ENCODE peak calls at places on chromosomes 6 and 20, in eight cellular contexts. One of them, this sample, is unnamed.

GRCh38 chr20:63215101-63216040 is 560 bp downstream of the YTHDF1 start:
- DNase-seq in endothelial cell: peak; percentile 68
- DNase-seq in dorsolateral prefrontal cortex: no peak
- DNase-seq in psoas muscle: no peak
- DNase-seq in CD4-positive, alpha-beta T cell: no peak
- DNase-seq in astrocyte: peak; percentile 37
- DNase-seq in pancreas: no peak
- DNase-seq in CD8-positive, alpha-beta T cell: no peak
- DNase-seq in this sample: peak; percentile 72

GRCh38 chr6:26538572-26538902 is 371 bp downstream of the HMGN4 start:
- DNase-seq in CD8-positive, alpha-beta T cell: no peak
- DNase-seq in CD4-positive, alpha-beta T cell: no peak
- DNase-seq in dorsolateral prefrontal cortex: no peak
- DNase-seq in psoas muscle: no peak
- DNase-seq in pancreas: no peak
- DNase-seq in astrocyte: no peak
- DNase-seq in endothelial cell: no peak
- DNase-seq in this sample: no peak

GRCh38 chr6:11668455-11668854 is 110.1 kb downstream of the ADTRP start:
- DNase-seq in dorsolateral prefrontal cortex: no peak
- DNase-seq in psoas muscle: no peak
- DNase-seq in endothelial cell: no peak
- DNase-seq in CD8-positive, alpha-beta T cell: no peak
- DNase-seq in CD4-positive, alpha-beta T cell: no peak
- DNase-seq in pancreas: no peak
- DNase-seq in astrocyte: no peak
- DNase-seq in this sample: no peak

GRCh38 chr6:93105017-93105416 is 314.3 kb downstream of the EPHA7 start:
- DNase-seq in CD4-positive, alpha-beta T cell: no peak
- DNase-seq in pancreas: no peak
- DNase-seq in CD8-positive, alpha-beta T cell: no peak
- DNase-seq in astrocyte: peak; percentile 63
- DNase-seq in dorsolateral prefrontal cortex: no peak
- DNase-seq in endothelial cell: no peak
- DNase-seq in psoas muscle: no peak
- DNase-seq in this sample: no peak

GRCh38 chr6:16760536-16761468 is at the start of gene ATXN1:
- DNase-seq in CD4-positive, alpha-beta T cell: peak; percentile 35
- DNase-seq in astrocyte: no peak
- DNase-seq in endothelial cell: peak; percentile 62
- DNase-seq in CD8-positive, alpha-beta T cell: peak; percentile 20
- DNase-seq in psoas muscle: peak; percentile 63
- DNase-seq in pancreas: peak; percentile 75
- DNase-seq in dorsolateral prefrontal cortex: no peak
- DNase-seq in this sample: peak; percentile 63

GRCh38 chr6:26159417-26160273 is 72.4 kb downstream of the HFE start:
- DNase-seq in astrocyte: peak; percentile 44
- DNase-seq in CD4-positive, alpha-beta T cell: no peak
- DNase-seq in CD8-positive, alpha-beta T cell: no peak
- DNase-seq in psoas muscle: no peak
- DNase-seq in pancreas: no peak
- DNase-seq in endothelial cell: no peak
- DNase-seq in dorsolateral prefrontal cortex: no peak
- DNase-seq in this sample: no peak

GRCh38 chr6:91437295-91437694 is 850.4 kb upstream of the MAP3K7 start:
- DNase-seq in pancreas: no peak
- DNase-seq in astrocyte: no peak
- DNase-seq in endothelial cell: no peak
- DNase-seq in psoas muscle: no peak
- DNase-seq in CD8-positive, alpha-beta T cell: no peak
- DNase-seq in dorsolateral prefrontal cortex: no peak
- DNase-seq in CD4-positive, alpha-beta T cell: no peak
- DNase-seq in this sample: no peak

GRCh38 chr6:73742433-73742832 is 46.4 kb downstream of the CD109 start:
- DNase-seq in psoas muscle: no peak
- DNase-seq in endothelial cell: no peak
- DNase-seq in dorsolateral prefrontal cortex: no peak
- DNase-seq in CD4-positive, alpha-beta T cell: no peak
- DNase-seq in CD8-positive, alpha-beta T cell: no peak
- DNase-seq in astrocyte: no peak
- DNase-seq in pancreas: no peak
- DNase-seq in this sample: no peak

GRCh38 chr6:37389857-37390256 is 36.1 kb downstream of the RNF8 start:
- DNase-seq in dorsolateral prefrontal cortex: no peak
- DNase-seq in endothelial cell: no peak
- DNase-seq in psoas muscle: no peak
- DNase-seq in astrocyte: no peak
- DNase-seq in CD8-positive, alpha-beta T cell: no peak
- DNase-seq in pancreas: no peak
- DNase-seq in CD4-positive, alpha-beta T cell: no peak
- DNase-seq in this sample: no peak

GRCh38 chr6:6131492-6132109 is 124.9 kb upstream of the NRN1 start:
- DNase-seq in astrocyte: no peak
- DNase-seq in CD4-positive, alpha-beta T cell: no peak
- DNase-seq in pancreas: no peak
- DNase-seq in dorsolateral prefrontal cortex: no peak
- DNase-seq in endothelial cell: peak; percentile 23
- DNase-seq in psoas muscle: no peak
- DNase-seq in CD8-positive, alpha-beta T cell: no peak
- DNase-seq in this sample: no peak
- TF ChIP-seq CTCF in astrocyte: peak; percentile 3
- TF ChIP-seq CTCF in CD4-positive, alpha-beta T cell: peak; percentile 36
- TF ChIP-seq CTCF in pancreas: peak; percentile 16
- TF ChIP-seq CTCF in dorsolateral prefrontal cortex: peak; percentile 27
- TF ChIP-seq CTCF in endothelial cell: peak; percentile 71
- TF ChIP-seq CTCF in psoas muscle: no peak
- TF ChIP-seq CTCF in CD8-positive, alpha-beta T cell: peak; percentile 18
- TF ChIP-seq CTCF in this sample: no peak

GRCh38 chr20:58837717-58838116 is 13.0 kb downstream of the GNAS-AS1 start:
- DNase-seq in CD8-positive, alpha-beta T cell: no peak
- DNase-seq in astrocyte: no peak
- DNase-seq in CD4-positive, alpha-beta T cell: no peak
- DNase-seq in endothelial cell: no peak
- DNase-seq in dorsolateral prefrontal cortex: no peak
- DNase-seq in pancreas: no peak
- DNase-seq in psoas muscle: no peak
- DNase-seq in this sample: no peak
- TF ChIP-seq CTCF in CD8-positive, alpha-beta T cell: no peak
- TF ChIP-seq CTCF in astrocyte: no peak
- TF ChIP-seq CTCF in CD4-positive, alpha-beta T cell: no peak
- TF ChIP-seq CTCF in endothelial cell: no peak
- TF ChIP-seq CTCF in dorsolateral prefrontal cortex: no peak
- TF ChIP-seq CTCF in pancreas: no peak
- TF ChIP-seq CTCF in psoas muscle: no peak
- TF ChIP-seq CTCF in this sample: no peak

DNA sequence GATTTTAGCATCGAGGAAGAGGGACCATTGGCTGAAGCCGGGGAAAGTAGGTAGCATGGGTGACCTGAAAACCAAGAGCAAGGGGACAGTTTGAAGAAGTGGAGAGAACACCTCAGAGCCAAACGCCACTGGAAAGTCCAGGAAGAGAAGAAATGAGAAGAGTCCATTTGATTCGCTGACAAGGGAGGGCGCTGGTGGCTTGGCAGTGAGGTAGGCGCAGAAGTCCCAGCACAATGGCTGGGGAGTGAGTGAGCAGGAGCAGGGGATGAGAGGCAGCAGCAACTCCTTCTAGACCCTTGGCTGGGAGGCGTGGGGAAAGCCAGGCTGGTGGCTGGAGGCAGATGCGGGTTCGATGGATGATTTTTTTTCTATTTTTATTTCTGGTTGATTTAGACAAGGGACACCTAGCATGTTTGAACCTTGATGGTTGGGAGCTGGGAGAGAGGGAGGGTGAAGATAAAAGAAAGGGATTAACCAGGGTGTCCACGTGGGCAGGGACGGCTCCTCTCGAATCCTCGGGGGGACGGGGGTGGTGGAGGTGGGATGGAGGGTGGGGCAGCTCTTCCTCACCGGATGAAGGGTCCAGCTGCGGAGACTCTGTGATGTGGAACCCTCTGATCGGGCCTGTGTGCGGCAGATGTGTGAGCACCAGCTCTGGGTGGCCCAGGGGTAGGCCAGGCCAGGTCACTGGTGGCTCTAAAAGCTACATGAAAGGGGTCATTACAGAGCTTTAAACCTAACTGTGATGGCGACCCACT is 164.2 kb downstream of the NFATC2 start:
- DNase-seq in pancreas: no peak
- DNase-seq in CD8-positive, alpha-beta T cell: no peak
- DNase-seq in dorsolateral prefrontal cortex: no peak
- DNase-seq in psoas muscle: no peak
- DNase-seq in CD4-positive, alpha-beta T cell: no peak
- DNase-seq in astrocyte: no peak
- DNase-seq in endothelial cell: peak; percentile 41
- DNase-seq in this sample: peak; percentile 23
- TF ChIP-seq CTCF in pancreas: no peak
- TF ChIP-seq CTCF in CD8-positive, alpha-beta T cell: no peak
- TF ChIP-seq CTCF in dorsolateral prefrontal cortex: no peak
- TF ChIP-seq CTCF in psoas muscle: no peak
- TF ChIP-seq CTCF in CD4-positive, alpha-beta T cell: no peak
- TF ChIP-seq CTCF in astrocyte: no peak
- TF ChIP-seq CTCF in endothelial cell: no peak
- TF ChIP-seq CTCF in this sample: peak; percentile 43

GRCh38 chr20:50152394-50153152 is 950 bp downstream of the PEDS1 start:
- DNase-seq in CD4-positive, alpha-beta T cell: no peak
- DNase-seq in astrocyte: no peak
- DNase-seq in dorsolateral prefrontal cortex: no peak
- DNase-seq in pancreas: no peak
- DNase-seq in CD8-positive, alpha-beta T cell: no peak
- DNase-seq in psoas muscle: no peak
- DNase-seq in endothelial cell: no peak
- DNase-seq in this sample: peak; percentile 71

GRCh38 chr20:50153153-50153499 is 397 bp downstream of the PEDS1 start:
- DNase-seq in dorsolateral prefrontal cortex: no peak
- DNase-seq in CD8-positive, alpha-beta T cell: no peak
- DNase-seq in endothelial cell: no peak
- DNase-seq in CD4-positive, alpha-beta T cell: no peak
- DNase-seq in psoas muscle: no peak
- DNase-seq in astrocyte: no peak
- DNase-seq in pancreas: peak; percentile 51
- DNase-seq in this sample: no peak

GRCh38 chr20:50149481-50150254 is 3.9 kb downstream of the PEDS1 start:
- DNase-seq in endothelial cell: no peak
- DNase-seq in psoas muscle: peak; percentile 63
- DNase-seq in astrocyte: no peak
- DNase-seq in CD4-positive, alpha-beta T cell: no peak
- DNase-seq in CD8-positive, alpha-beta T cell: no peak
- DNase-seq in pancreas: peak; percentile 65
- DNase-seq in dorsolateral prefrontal cortex: no peak
- DNase-seq in this sample: no peak

GRCh38 chr20:50151034-50151743 is 2.3 kb downstream of the PEDS1 start:
- DNase-seq in pancreas: peak; percentile 60
- DNase-seq in dorsolateral prefrontal cortex: no peak
- DNase-seq in astrocyte: no peak
- DNase-seq in endothelial cell: no peak
- DNase-seq in CD4-positive, alpha-beta T cell: no peak
- DNase-seq in psoas muscle: no peak
- DNase-seq in CD8-positive, alpha-beta T cell: no peak
- DNase-seq in this sample: peak; percentile 71

GRCh38 chr20:50153500-50154377 is at the start of gene PEDS1:
- DNase-seq in CD4-positive, alpha-beta T cell: peak; percentile 73
- DNase-seq in astrocyte: peak; percentile 80
- DNase-seq in psoas muscle: peak; percentile 93
- DNase-seq in dorsolateral prefrontal cortex: peak; percentile 88
- DNase-seq in CD8-positive, alpha-beta T cell: peak; percentile 55
- DNase-seq in endothelial cell: peak; percentile 89
- DNase-seq in pancreas: peak; percentile 86
- DNase-seq in this sample: peak; percentile 92
- TF ChIP-seq CTCF in CD4-positive, alpha-beta T cell: no peak
- TF ChIP-seq CTCF in astrocyte: no peak
- TF ChIP-seq CTCF in psoas muscle: peak; percentile 21
- TF ChIP-seq CTCF in dorsolateral prefrontal cortex: no peak
- TF ChIP-seq CTCF in CD8-positive, alpha-beta T cell: no peak
- TF ChIP-seq CTCF in endothelial cell: no peak
- TF ChIP-seq CTCF in pancreas: no peak
- TF ChIP-seq CTCF in this sample: no peak

DNA sequence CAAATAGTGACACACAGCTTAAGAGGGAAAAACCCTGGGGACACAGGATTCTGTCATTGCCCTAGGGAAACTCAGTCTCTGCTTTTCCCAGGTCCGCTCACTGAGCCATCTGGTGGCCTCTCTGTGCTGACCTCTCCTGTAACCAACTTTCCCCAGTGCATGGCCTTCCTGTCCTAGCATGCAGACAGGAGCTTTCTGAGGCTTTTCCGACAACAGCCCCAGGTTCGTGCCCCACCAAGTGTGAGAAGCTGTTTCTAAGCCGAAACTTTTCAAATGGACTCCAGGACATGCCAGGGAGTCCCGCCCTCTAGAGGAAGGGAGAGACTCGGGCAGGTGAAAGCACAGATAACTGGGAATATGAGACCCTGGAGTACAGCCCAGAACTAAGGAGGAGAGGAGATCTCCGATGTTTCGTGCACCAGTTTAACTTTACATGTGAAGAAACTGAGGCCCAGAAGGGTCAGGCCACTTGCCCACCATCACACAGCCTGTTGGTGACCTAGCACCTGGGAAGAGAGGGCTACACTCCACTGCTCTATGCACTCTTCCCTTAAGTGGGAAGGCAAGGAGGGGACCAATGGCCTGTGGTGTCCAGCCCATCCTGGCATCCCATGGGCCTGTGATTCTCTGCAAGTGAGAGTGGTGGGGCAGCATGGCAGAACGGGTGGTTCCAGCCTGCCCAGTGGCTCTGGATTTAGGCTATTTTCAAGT is 46.2 kb downstream of the RPP40 start:
- DNase-seq in psoas muscle: no peak
- DNase-seq in CD4-positive, alpha-beta T cell: no peak
- DNase-seq in CD8-positive, alpha-beta T cell: no peak
- DNase-seq in astrocyte: no peak
- DNase-seq in dorsolateral prefrontal cortex: no peak
- DNase-seq in pancreas: no peak
- DNase-seq in endothelial cell: peak; percentile 34
- DNase-seq in this sample: no peak
- TF ChIP-seq CTCF in psoas muscle: peak; percentile 24
- TF ChIP-seq CTCF in CD4-positive, alpha-beta T cell: no peak
- TF ChIP-seq CTCF in CD8-positive, alpha-beta T cell: no peak
- TF ChIP-seq CTCF in astrocyte: no peak
- TF ChIP-seq CTCF in dorsolateral prefrontal cortex: no peak
- TF ChIP-seq CTCF in pancreas: no peak
- TF ChIP-seq CTCF in endothelial cell: no peak
- TF ChIP-seq CTCF in this sample: no peak

GRCh38 chr20:21125849-21126840 is at the start of gene KIZ:
- DNase-seq in psoas muscle: peak; percentile 97
- DNase-seq in CD4-positive, alpha-beta T cell: peak; percentile 98
- DNase-seq in endothelial cell: peak; percentile 100
- DNase-seq in dorsolateral prefrontal cortex: peak; percentile 94
- DNase-seq in CD8-positive, alpha-beta T cell: peak; percentile 97
- DNase-seq in pancreas: peak; percentile 96
- DNase-seq in astrocyte: peak; percentile 79
- DNase-seq in this sample: peak; percentile 97
- TF ChIP-seq CTCF in psoas muscle: peak; percentile 45
- TF ChIP-seq CTCF in CD4-positive, alpha-beta T cell: peak; percentile 24
- TF ChIP-seq CTCF in endothelial cell: no peak
- TF ChIP-seq CTCF in dorsolateral prefrontal cortex: peak; percentile 38
- TF ChIP-seq CTCF in CD8-positive, alpha-beta T cell: peak; percentile 53
- TF ChIP-seq CTCF in pancreas: peak; percentile 41
- TF ChIP-seq CTCF in astrocyte: no peak
- TF ChIP-seq CTCF in this sample: peak; percentile 50